ENCODE peak calls at places on chromosomes 4 and X, in five cellular contexts. F is GM06990; I is activated CD8-positive, alpha-beta memory T cell treated with anti-CD3 and anti-CD28 coated beads for 1 hour; Y is esophagus muscularis mucosa; X is HEK293T. U is an unnamed sample.

GRCh38 chr4:38921151-38921550 is 53.5 kb downstream of the FAM114A1 start:
- DNase-seq in Y (no peak), X (no peak), F (no peak), I (no peak), U (no peak)

GRCh38 chrX:105872921-105873320 is 50.6 kb downstream of the NRK start:
- DNase-seq in Y (no peak), X (no peak), F (no peak), I (no peak), U (no peak)

GRCh38 chr4:143626134-143626859 is 74.2 kb downstream of the FREM3 start:
- DNase-seq in F (no peak), I (no peak), Y (no peak), X (no peak), U (no peak)

GRCh38 chrX:125895518-125895917 is 270.6 kb downstream of the DCAF12L2 start:
- DNase-seq in Y (no peak), F (no peak), X (no peak), I (no peak), U (no peak)

GRCh38 chr4:25020240-25020639 is 10.5 kb downstream of the LGI2 start:
- DNase-seq in Y (no peak), I (no peak), F (no peak), X (no peak), U (no peak)

GRCh38 chr4:48315728-48316630 is 25.4 kb upstream of the SLAIN2 start:
- DNase-seq in Y (no peak), F (peak), X (peak), I (no peak), U (no peak)

GRCh38 chrX:74132265-74132664 is 171.7 kb upstream of the ZCCHC13 start:
- DNase-seq in F (no peak), I (no peak), Y (no peak), X (no peak), U (no peak)

GRCh38 chr4:78951862-78952472 is 12.7 kb upstream of the PAQR3 start:
- DNase-seq in I (no peak), Y (no peak), X (peak), F (no peak), U (no peak)

GRCh38 chrX:22534643-22535042 is 261.9 kb downstream of the CBLL2 start:
- DNase-seq in F (no peak), X (no peak), Y (no peak), I (no peak), U (peak)

GRCh38 chrX:39574178-39574577 is 523.6 kb downstream of the BCOR start:
- DNase-seq in Y (no peak), I (no peak), X (no peak), F (no peak), U (no peak)

GRCh38 chr4:153081693-153082092 is 122.5 kb upstream of the TRIM2 start:
- DNase-seq in X (no peak), F (no peak), I (no peak), Y (no peak), U (no peak)

GRCh38 chr4:186770446-186771175 is 47.0 kb upstream of the FAT1 start:
- DNase-seq in F (no peak), Y (no peak), X (no peak), I (no peak), U (no peak)

GRCh38 chr4:14069871-14070270 is 442.3 kb upstream of the BOD1L1 start:
- DNase-seq in Y (no peak), X (no peak), I (no peak), F (no peak), U (no peak)

GRCh38 chr4:58502839-58503238 is 1392.7 kb upstream of the IGFBP7 start:
- DNase-seq in Y (no peak), I (no peak), F (no peak), X (no peak), U (no peak)

GRCh38 chr4:1767058-1767769 is 25.9 kb upstream of the FGFR3 start:
- DNase-seq in F (no peak), Y (no peak), X (peak), I (no peak), U (no peak)

GRCh38 chr4:146522098-146522861 is 540 bp upstream of the SLC10A7 start:
- DNase-seq in I (peak), Y (peak), F (peak), X (peak), U (peak)

GRCh38 chr4:158159054-158159717 is 13.6 kb downstream of the GASK1B start:
- DNase-seq in F (no peak), X (no peak), Y (no peak), I (no peak), U (no peak)

GRCh38 chr4:20778896-20779295 is 78.6 kb downstream of the PACRGL start:
- DNase-seq in F (no peak), Y (no peak), I (no peak), X (no peak), U (no peak)

GRCh38 chrX:65828599-65828998 is 161.1 kb downstream of the MSN start:
- DNase-seq in F (no peak), X (no peak), I (no peak), Y (no peak), U (no peak)

GRCh38 chr4:135225551-135225950 is 1024.0 kb upstream of the PABPC4L start:
- DNase-seq in X (no peak), Y (no peak), I (no peak), F (no peak), U (no peak)

GRCh38 chr4:2689825-2690700 is 66.1 kb downstream of the TNIP2 start:
- DNase-seq in I (no peak), X (no peak), F (peak), Y (no peak), U (no peak)

GRCh38 chr4:174524242-174524641 is 2.0 kb upstream of the HPGD start:
- DNase-seq in Y (no peak), X (no peak), I (no peak), F (no peak), U (no peak)

GRCh38 chr4:105158837-105159236 is 12.2 kb downstream of the TET2 start:
- DNase-seq in F (no peak), Y (no peak), I (no peak), X (no peak), U (no peak)

GRCh38 chrX:12891915-12892506 is 14.4 kb upstream of the TLR8 start:
- DNase-seq in F (peak), Y (no peak), X (no peak), I (no peak), U (no peak)

GRCh38 chrX:20067709-20068315 is 48.9 kb downstream of the MAP7D2 start:
- DNase-seq in X (no peak), F (peak), Y (peak), I (no peak), U (peak)

U was measured in RWPE2.